ENCODE peak calls at places on chromosome 12, in ten cellular contexts. S, N, M, Y, W, F, G, H, J and D are unnamed samples.

GRCh38 chr12:118052324-118053070 is 8.5 kb downstream of the WSB2 start:
- DNase-seq in J (peak), Y (peak), F (no peak), S (peak), N (peak), W (peak), G (peak), H (peak), M (peak), D (peak)

GRCh38 chr12:62860501-62861156 is 74.3 kb downstream of the PPM1H start:
- DNase-seq in F (no peak), M (no peak), S (no peak), N (no peak), H (no peak), W (no peak), G (no peak), J (no peak), Y (peak), D (no peak)

GRCh38 chr12:53795927-53796326 is 44.1 kb upstream of the CISTR start:
- DNase-seq in M (no peak), F (no peak), G (no peak), H (no peak), S (no peak), Y (no peak), J (no peak), N (no peak), W (no peak), D (no peak)

GRCh38 chr12:130101370-130101769 is 60.9 kb upstream of the FZD10 start:
- DNase-seq in Y (no peak), H (no peak), N (no peak), M (no peak), G (no peak), J (no peak), F (no peak), W (no peak), S (no peak), D (no peak)

GRCh38 chr12:62075860-62076259 is 184.3 kb upstream of the USP15 start:
- DNase-seq in S (no peak), M (no peak), G (no peak), W (no peak), H (no peak), N (no peak), J (no peak), F (no peak), Y (no peak), D (no peak)

GRCh38 chr12:111368291-111368683 is 608 bp downstream of the PHETA1 start:
- DNase-seq in G (no peak), H (no peak), M (no peak), S (peak), N (peak), F (no peak), W (no peak), J (peak), Y (no peak), D (peak)

GRCh38 chr12:105922670-105923102 is 216.1 kb downstream of the NUAK1 start:
- DNase-seq in Y (peak), S (peak), H (no peak), G (no peak), W (no peak), F (no peak), M (no peak), J (no peak), N (no peak), D (no peak)

GRCh38 chr12:76637807-76638206 is 78.2 kb upstream of the OSBPL8 start:
- DNase-seq in Y (peak), S (no peak), H (no peak), J (no peak), G (no peak), M (no peak), W (no peak), F (no peak), N (no peak), D (no peak)

GRCh38 chr12:130214686-130215370 is 52.6 kb downstream of the FZD10 start:
- DNase-seq in G (no peak), J (no peak), Y (no peak), M (no peak), F (no peak), N (no peak), H (peak), W (no peak), S (no peak), D (no peak)

GRCh38 chr12:57632898-57633825 is at the start of gene B4GALNT1:
- DNase-seq in Y (peak), G (no peak), N (peak), F (peak), J (peak), S (peak), W (peak), M (peak), H (peak), D (peak)

GRCh38 chr12:41441180-41441579 is 253.1 kb downstream of the PDZRN4 start:
- DNase-seq in G (no peak), F (no peak), H (no peak), J (no peak), W (no peak), M (no peak), Y (no peak), S (no peak), N (no peak), D (no peak)

GRCh38 chr12:52005903-52006703 is 643 bp upstream of the TAMALIN start:
- DNase-seq in N (peak), M (peak), S (no peak), G (no peak), J (peak), H (no peak), F (peak), Y (no peak), W (peak), D (no peak)

GRCh38 chr12:26633591-26634210 is 199.3 kb downstream of the ITPR2 start:
- DNase-seq in G (peak), M (no peak), H (no peak), S (no peak), J (no peak), Y (peak), W (no peak), N (no peak), F (no peak), D (no peak)

GRCh38 chr12:38771871-38772270 is 133.5 kb downstream of the CPNE8 start:
- DNase-seq in H (no peak), M (no peak), S (no peak), Y (no peak), F (no peak), N (no peak), W (no peak), J (no peak), G (no peak), D (no peak)

GRCh38 chr12:129193263-129193871 is 340.1 kb downstream of the GLT1D1 start:
- DNase-seq in W (no peak), M (no peak), N (peak), F (peak), S (peak), G (no peak), H (no peak), J (no peak), Y (no peak), D (peak)

GRCh38 chr12:116276433-116277216 is 868 bp downstream of the MED13L start:
- DNase-seq in Y (peak), N (peak), G (peak), H (peak), S (peak), M (peak), W (peak), F (peak), J (peak), D (peak)

GRCh38 chr12:44509471-44509870 is 366.6 kb downstream of the NELL2 start:
- DNase-seq in J (no peak), H (no peak), G (no peak), F (no peak), W (no peak), Y (no peak), M (no peak), N (no peak), S (no peak), D (no peak)

GRCh38 chr12:77615331-77615730 is 215.4 kb upstream of the NAV3 start:
- DNase-seq in S (no peak), N (no peak), W (no peak), H (no peak), G (no peak), J (no peak), M (no peak), Y (no peak), F (no peak), D (no peak)

GRCh38 chr12:2300886-2301285 is 248.1 kb downstream of the CACNA1C start:
- DNase-seq in S (no peak), N (no peak), F (no peak), M (peak), H (no peak), W (no peak), Y (no peak), J (no peak), G (no peak), D (no peak)

GRCh38 chr12:66984962-66985361 is 284.2 kb upstream of the CAND1 start:
- DNase-seq in N (peak), S (no peak), H (no peak), W (no peak), M (no peak), F (no peak), J (no peak), G (no peak), Y (no peak), D (no peak)

GRCh38 chr12:52125499-52125900 is 46.0 kb downstream of the SMIM41 start:
- DNase-seq in F (no peak), J (no peak), W (no peak), Y (no peak), N (no peak), M (no peak), G (no peak), S (no peak), H (peak), D (no peak)

GRCh38 chr12:1833596-1834028 is 13.2 kb downstream of the LRTM2 start:
- DNase-seq in H (no peak), N (no peak), J (no peak), G (no peak), M (peak), W (no peak), F (no peak), Y (no peak), S (no peak), D (no peak)

GRCh38 chr12:25020621-25021243 is 71.8 kb upstream of the BCAT1 start:
- DNase-seq in J (no peak), W (no peak), Y (no peak), G (no peak), M (no peak), F (no peak), S (no peak), H (no peak), N (no peak), D (no peak)

GRCh38 chr12:24996102-24996797 is 47.3 kb upstream of the BCAT1 start:
- DNase-seq in W (no peak), J (no peak), S (no peak), H (no peak), Y (no peak), M (no peak), N (no peak), G (no peak), F (no peak), D (no peak)

GRCh38 chr12:60465060-60465459 is 869.2 kb downstream of the SLC16A7 start:
- DNase-seq in Y (no peak), J (no peak), F (no peak), W (no peak), N (no peak), M (no peak), H (no peak), G (no peak), S (no peak), D (no peak)

GRCh38 chr12:30753233-30753632 is 1.5 kb downstream of the CAPRIN2 start:
- DNase-seq in S (peak), M (no peak), G (peak), N (no peak), W (no peak), H (no peak), Y (peak), J (no peak), F (no peak), D (no peak)

GRCh38 chr12:91098942-91099341 is 12.4 kb downstream of the LUM start:
- DNase-seq in S (no peak), W (peak), F (no peak), Y (peak), J (peak), H (no peak), G (no peak), N (no peak), M (peak), D (no peak)

GRCh38 chr12:100963381-100963780 is 168.8 kb downstream of the ANO4 start:
- DNase-seq in F (no peak), S (no peak), W (no peak), N (no peak), M (no peak), H (no peak), G (no peak), Y (no peak), J (peak), D (no peak)

GRCh38 chr12:468671-469389 is 9.1 kb downstream of the B4GALNT3 start:
- DNase-seq in S (no peak), N (no peak), M (no peak), Y (peak), G (no peak), W (no peak), F (no peak), H (no peak), J (no peak), D (no peak)

GRCh38 chr12:93094988-93095737 is 166.1 kb upstream of the EEA1 start:
- DNase-seq in Y (no peak), J (no peak), M (no peak), F (no peak), G (no peak), H (no peak), N (no peak), S (no peak), W (no peak), D (no peak)

GRCh38 chr12:104167519-104168458 is 29.8 kb upstream of the NFYB start:
- DNase-seq in Y (no peak), H (no peak), G (no peak), S (no peak), N (no peak), M (no peak), W (no peak), J (no peak), F (no peak), D (no peak)

GRCh38 chr12:71439613-71440392 is at the start of gene LGR5:
- DNase-seq in F (peak), N (peak), S (no peak), M (no peak), H (no peak), J (peak), W (no peak), Y (peak), G (peak), D (no peak)

GRCh38 chr12:109191621-109192250 is 75.3 kb downstream of the ACACB start:
- DNase-seq in M (no peak), F (no peak), G (no peak), N (no peak), J (no peak), S (peak), H (no peak), Y (no peak), W (no peak), D (no peak)

GRCh38 chr12:22467190-22467589 is 77.2 kb downstream of the C2CD5 start:
- DNase-seq in Y (peak), G (no peak), F (no peak), J (no peak), H (no peak), N (peak), W (no peak), S (no peak), M (no peak), D (no peak)

GRCh38 chr12:65845751-65846537 is 21.7 kb downstream of the HMGA2 start:
- DNase-seq in N (no peak), M (no peak), J (no peak), F (no peak), H (no peak), S (no peak), Y (peak), G (no peak), W (no peak), D (no peak)

GRCh38 chr12:88985011-88985410 is 367.3 kb downstream of the DUSP6 start:
- DNase-seq in W (no peak), G (no peak), J (no peak), M (no peak), F (no peak), Y (no peak), N (no peak), H (no peak), S (no peak), D (no peak)

DNA sequence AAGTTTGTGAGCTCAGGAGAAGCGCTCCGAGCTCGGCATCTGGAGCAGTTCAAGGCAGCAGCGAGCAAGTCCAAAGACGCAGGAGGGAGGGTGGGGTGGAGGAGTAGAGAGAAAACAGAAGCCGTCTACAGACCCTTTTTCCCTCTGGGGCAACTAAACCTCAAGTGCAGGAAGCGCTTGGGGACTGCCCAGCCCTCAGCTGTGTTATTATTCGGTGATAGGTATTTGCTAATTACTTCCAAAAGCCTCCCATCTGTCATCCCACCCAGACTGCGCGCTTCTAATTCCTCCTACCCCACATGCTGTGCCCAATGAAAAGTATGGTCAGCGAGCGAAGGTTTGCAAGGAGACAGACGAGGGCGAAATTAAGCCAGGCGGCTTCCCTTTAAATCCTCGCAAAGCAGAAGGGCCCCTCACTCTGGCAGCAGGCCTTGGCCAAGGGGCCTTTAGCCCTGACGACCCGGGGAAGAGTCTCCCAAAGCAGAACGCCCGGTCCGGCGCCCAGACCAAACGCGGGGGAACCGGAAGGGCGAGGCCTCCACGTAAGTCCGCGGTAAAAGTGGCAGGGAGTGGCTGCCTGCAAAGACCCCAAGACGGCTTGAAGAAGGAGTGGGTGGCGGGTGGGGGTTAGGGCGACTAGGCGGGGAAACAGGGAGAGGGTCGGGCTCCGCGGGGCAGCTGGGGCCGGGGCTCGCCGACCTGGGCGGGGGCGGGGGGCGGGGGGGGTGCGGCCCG is 502 bp upstream of the CD9 start:
- DNase-seq in S (no peak), M (peak), F (no peak), H (peak), J (peak), Y (no peak), W (peak), G (no peak), N (peak), D (peak)
- TF ChIP-seq POLR2A in S (no peak), M (no peak), F (no peak), H (no peak), J (no peak), Y (no peak), W (no peak), G (no peak), N (peak), D (no peak)

GRCh38 chr12:6765048-6765633 is 1.0 kb upstream of the PTMS start:
- DNase-seq in G (no peak), W (no peak), Y (no peak), S (peak), F (no peak), H (no peak), J (no peak), M (no peak), N (no peak), D (no peak)

GRCh38 chr12:6765634-6766581 is at the start of gene PTMS:
- DNase-seq in S (peak), F (no peak), G (peak), H (peak), J (peak), W (peak), M (peak), Y (peak), N (peak), D (peak)

GRCh38 chr12:6767592-6768384 is 1.6 kb downstream of the PTMS start:
- DNase-seq in Y (peak), S (no peak), J (no peak), N (peak), G (peak), H (peak), M (no peak), F (no peak), W (no peak), D (no peak)

GRCh38 chr12:6767301-6767591 is 1.1 kb downstream of the PTMS start:
- DNase-seq in J (no peak), Y (no peak), W (no peak), H (no peak), S (no peak), M (no peak), G (no peak), N (no peak), F (no peak), D (no peak)

GRCh38 chr12:6766651-6767300 is 613 bp downstream of the PTMS start:
- DNase-seq in G (peak), W (peak), J (peak), Y (peak), M (peak), H (peak), N (peak), F (no peak), S (peak), D (peak)
- TF ChIP-seq POLR2A in G (no peak), W (peak), J (peak), Y (no peak), M (no peak), H (no peak), N (peak), F (no peak), S (no peak), D (peak)

DNA sequence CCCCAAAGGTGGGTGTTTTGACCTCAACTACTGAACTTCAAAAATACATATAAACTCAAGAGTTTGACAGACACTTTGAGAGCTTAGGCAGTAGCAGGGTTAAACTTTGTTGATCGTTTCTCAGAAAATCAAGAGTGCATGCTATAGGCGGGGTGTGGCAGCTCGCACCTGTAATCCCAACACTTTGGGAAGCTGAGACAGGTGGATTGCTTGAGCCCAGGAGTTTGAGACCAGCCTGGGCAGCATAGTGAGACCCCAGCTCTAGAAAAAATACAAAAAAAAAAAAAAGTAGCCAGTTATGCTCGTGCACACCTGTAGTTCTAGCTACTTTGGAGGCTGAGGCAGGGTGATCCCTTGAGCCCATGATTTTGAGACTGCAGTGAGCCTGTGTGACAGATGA is 12.3 kb downstream of the NANOG start:
- DNase-seq in F (no peak), W (no peak), J (no peak), S (no peak), M (no peak), Y (no peak), G (no peak), H (no peak), N (no peak), D (no peak)
- TF ChIP-seq POLR2A in F (no peak), W (no peak), J (no peak), S (no peak), M (no peak), Y (no peak), G (no peak), H (no peak), N (no peak), D (no peak)

DNA sequence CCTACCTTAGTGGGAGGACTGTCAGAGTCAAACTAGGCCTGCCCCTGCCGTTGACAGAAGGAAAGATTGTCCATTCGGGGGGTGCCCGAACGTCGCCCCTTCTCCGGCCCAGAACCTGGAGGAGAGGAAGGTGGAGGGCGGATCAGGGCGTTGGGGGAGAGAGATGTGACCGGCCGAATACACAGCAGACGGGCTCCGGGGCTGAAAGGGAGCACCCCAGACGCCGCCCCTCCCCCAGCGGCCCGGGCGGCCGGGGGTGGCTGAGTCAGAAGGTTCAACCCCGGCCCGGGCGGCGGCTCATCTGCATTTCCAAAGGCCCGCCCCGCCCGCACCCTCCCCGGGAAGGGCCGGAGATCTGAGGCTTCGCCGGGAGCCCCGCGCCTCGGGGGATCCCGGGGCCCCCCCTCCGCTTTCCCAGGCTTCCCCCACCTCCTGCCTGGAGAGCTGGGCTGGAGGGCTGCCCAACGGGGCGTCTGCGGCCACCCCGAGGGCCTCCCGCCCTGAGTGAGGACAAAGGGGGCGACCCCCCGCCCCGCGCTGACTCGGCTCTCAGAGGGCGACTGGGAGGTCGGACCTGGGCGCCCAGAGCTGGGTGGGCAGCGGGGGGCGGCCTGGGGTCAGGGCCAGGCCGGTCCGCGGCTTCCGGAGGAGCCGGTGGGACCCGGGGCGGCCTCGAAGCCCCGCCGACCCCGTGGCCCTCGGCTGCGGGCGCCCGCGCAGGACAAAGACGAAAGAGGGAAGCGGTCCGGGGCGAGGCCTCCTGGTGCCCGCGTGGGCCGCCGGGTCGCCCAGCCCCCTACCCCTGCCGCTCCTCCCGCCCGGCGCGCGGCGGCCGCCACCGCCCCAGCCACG is 3.7 kb upstream of the SETD1B start:
- DNase-seq in N (peak), S (peak), W (peak), F (peak), J (peak), G (peak), M (peak), H (peak), Y (peak), D (peak)
- TF ChIP-seq POLR2A in N (peak), S (no peak), W (peak), F (peak), J (peak), G (no peak), M (peak), H (peak), Y (no peak), D (peak)